ENCODE peak calls at places on chromosomes 13 and 19, in four cellular contexts. F is K562, W is HCT116, M is GM12878. D is an unnamed sample.

GRCh38 chr13:44312898-44313551 is 60.6 kb upstream of the SERP2 start:
- DNase-seq in F (no peak), W (peak), M (no peak), D (no peak)

GRCh38 chr13:33075996-33076395 is 59.8 kb downstream of the KL start:
- DNase-seq in F (no peak), W (no peak), M (no peak), D (no peak)

GRCh38 chr19:14183741-14184395 is 22.1 kb downstream of the ADGRL1 start:
- DNase-seq in F (peak), W (no peak), M (no peak), D (no peak)

GRCh38 chr13:43077906-43078305 is 54.5 kb downstream of the DNAJC15 start:
- DNase-seq in F (no peak), W (no peak), M (no peak), D (no peak)

GRCh38 chr19:8208119-8208709 is 956 bp upstream of the CERS4 start:
- DNase-seq in F (no peak), W (no peak), M (no peak), D (no peak)

GRCh38 chr13:108427355-108427754 is 157.8 kb downstream of the TNFSF13B start:
- DNase-seq in F (no peak), W (no peak), M (no peak), D (no peak)

GRCh38 chr19:45978156-45978555 is 4.5 kb upstream of the NOVA2 start:
- DNase-seq in F (no peak), W (no peak), M (no peak), D (no peak)

GRCh38 chr13:80654638-80655249 is 313.8 kb upstream of the SPRY2 start:
- DNase-seq in F (no peak), W (no peak), M (no peak), D (no peak)

GRCh38 chr19:6739884-6740588 is 556 bp downstream of the TRIP10 start:
- DNase-seq in F (peak), W (no peak), M (no peak), D (peak)

GRCh38 chr13:75263741-75264407 is 218.1 kb downstream of the TBC1D4 start:
- DNase-seq in F (no peak), W (no peak), M (no peak), D (no peak)

GRCh38 chr19:16328824-16329482 is 4.3 kb downstream of the KLF2 start:
- DNase-seq in F (no peak), W (no peak), M (no peak), D (no peak)

GRCh38 chr13:51772105-51772455 is 31.9 kb downstream of the DHRS12 start:
- DNase-seq in F (no peak), W (no peak), M (no peak), D (no peak)

GRCh38 chr13:31947105-31947504 is 84.5 kb upstream of the FRY start:
- DNase-seq in F (no peak), W (no peak), M (no peak), D (no peak)

GRCh38 chr13:40665754-40666057 is 735 bp downstream of the FOXO1 start:
- DNase-seq in F (peak), W (no peak), M (no peak), D (no peak)

GRCh38 chr13:107035186-107035585 is 467.2 kb upstream of the ARGLU1 start:
- DNase-seq in F (no peak), W (no peak), M (no peak), D (no peak)

DNA sequence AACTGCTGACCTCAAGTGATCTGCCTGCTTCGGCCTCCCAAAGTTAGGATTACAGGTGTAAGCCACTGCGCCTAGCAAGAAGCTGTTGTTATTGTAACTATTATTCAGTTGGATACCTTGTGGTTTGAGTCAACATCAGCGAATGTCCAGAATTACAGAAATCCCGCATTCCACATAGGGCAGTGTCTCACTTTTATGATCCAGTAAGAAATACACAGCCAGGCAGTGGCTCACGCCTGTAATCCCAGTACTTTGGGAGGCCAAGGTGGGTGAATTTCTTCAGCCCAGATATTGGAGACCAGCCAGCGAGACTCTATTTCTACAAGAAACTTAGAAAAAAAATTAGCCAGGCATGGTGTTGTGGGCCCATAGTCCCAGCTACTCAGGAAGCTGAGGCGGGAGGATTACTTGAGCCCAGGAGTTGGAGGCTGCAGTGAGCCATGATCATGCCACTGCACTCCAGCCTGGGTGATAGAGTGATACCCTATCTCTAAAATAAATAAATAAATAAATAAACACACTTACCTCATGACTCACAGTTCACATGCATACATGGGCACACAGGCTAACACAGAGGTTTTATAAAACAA is 43.8 kb downstream of the SPTBN4 start:
- DNase-seq in F (no peak), W (no peak), M (no peak), D (no peak)
- TF ChIP-seq EGR1 in F (no peak), W (no peak), M (no peak), D (no peak)

DNA sequence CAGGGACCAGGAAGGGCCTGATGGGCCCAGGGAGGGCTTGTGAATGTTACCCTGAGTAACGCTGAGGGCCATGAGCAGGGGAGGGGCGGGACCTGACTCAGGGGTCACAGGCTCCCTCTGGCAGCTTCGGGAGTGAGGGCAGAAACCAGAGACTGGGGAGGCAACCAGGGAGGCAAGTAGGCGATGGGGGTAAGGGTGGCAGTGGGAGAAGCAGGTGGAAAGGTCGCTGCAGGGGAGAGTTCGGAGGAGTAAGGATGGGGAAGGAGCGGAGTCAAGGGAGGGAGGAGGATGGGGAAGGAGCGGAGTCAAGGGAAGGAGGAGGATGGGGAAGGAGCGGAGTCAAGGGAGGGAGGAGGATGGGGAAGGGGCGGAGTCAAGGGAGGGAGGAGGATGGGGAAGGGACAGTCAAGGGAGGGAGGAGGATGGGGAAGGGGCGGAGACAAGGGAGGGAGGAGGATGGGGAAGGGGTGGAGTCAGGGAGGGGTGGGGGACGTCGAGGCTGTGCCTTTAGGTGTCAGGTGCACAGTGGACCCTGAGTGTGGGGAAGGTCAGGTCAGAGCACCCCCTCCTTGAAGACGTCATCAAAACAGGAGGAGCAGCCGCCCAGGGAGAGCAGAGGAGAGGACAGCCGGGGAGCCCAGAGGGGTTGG is 15.5 kb upstream of the B3GNT3 start:
- DNase-seq in F (peak), W (peak), M (no peak), D (peak)
- TF ChIP-seq EGR1 in F (no peak), W (no peak), M (no peak), D (peak)

DNA sequence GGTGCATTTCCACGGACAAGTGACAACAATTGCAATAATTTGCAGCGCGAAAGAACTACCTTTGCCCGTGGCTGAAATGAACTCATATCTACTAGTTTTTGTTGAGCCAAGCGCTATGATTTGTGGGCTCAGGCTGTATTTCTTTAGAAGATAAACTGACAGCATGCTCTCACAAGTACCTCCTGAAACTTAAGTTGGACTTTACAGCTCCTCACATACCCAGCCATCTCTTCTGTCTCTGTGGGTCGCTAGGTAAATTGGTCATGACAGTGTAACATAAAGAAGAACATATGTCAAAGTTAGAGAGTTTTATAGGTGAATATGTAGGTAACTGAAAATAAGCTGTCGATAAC is 839 bp downstream of the COG6 start:
- DNase-seq in F (no peak), W (no peak), M (no peak), D (no peak)
- TF ChIP-seq EGR1 in F (no peak), W (no peak), M (no peak), D (no peak)

DNA sequence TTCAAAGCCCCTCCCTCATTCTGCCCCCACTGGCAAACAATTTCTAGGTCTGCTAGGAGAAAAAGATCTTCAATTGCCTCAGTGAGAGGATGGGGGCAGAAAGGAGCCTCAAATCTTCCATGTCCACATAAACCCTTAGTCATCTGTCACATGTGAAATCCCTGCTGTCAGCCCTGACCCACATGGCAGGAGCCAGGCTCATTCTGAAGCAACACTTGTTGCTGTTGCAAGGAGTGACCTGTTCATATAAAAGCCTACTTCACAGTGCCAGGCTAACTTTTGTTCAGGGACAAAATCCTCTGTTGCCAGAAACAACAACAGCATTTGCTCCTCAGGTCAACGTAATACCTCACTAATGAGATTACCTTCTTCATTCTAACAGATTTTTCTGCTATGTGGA is 70.5 kb downstream of the IRS2 start:
- DNase-seq in F (no peak), W (no peak), M (no peak), D (no peak)
- TF ChIP-seq EGR1 in F (no peak), W (no peak), M (no peak), D (no peak)

DNA sequence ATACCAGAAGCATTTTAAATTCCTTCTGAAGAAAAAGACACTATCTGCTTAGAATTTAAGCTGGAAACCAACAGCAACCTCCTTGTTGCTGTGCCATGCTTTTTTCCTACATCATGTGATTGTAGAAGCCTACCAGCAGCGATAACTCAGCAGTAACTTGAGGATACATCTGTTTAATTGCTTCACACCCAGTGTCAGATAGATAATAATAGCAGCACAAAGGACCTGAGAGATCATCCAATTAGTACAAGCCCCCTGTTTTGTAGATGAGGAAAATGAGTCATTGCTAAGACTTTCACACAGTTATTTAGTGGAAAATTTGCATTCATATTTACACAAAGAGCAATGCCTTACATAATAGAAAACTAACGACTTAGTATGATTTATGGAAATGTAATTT is 93.8 kb upstream of the SGCG start:
- DNase-seq in F (no peak), W (no peak), M (no peak), D (no peak)
- TF ChIP-seq EGR1 in F (no peak), W (no peak), M (no peak), D (no peak)

D was measured in H1.